ENCODE peak calls at places on chromosomes 3 and 15, in eight cellular contexts. One of them, this sample, is unnamed.
A peak's percentile ranks its signal among the peaks of the same experiment; 100 is the strongest.

GRCh38 chr3:177610677-177611654 is 413.7 kb upstream of the TBL1XR1 start:
- DNase-seq in effector memory CD8-positive, alpha-beta T cell: no peak
- DNase-seq in cerebellum: no peak
- DNase-seq in endothelial cell: no peak
- DNase-seq in stimulated activated CD4-positive, alpha-beta T cell treated with anti-CD3 and anti-CD28 coated beads, TNF-alpha, amount 100 ng/mL, for 24 hours: no peak
- DNase-seq in HT-29: peak; percentile 88
- DNase-seq in colonic mucosa: peak; percentile 90
- DNase-seq in activated CD8-positive, alpha-beta memory T cell treated with anti-CD3 and anti-CD28 coated beads for 24 hours: no peak
- DNase-seq in this sample: no peak

GRCh38 chr3:16477054-16477453 is 36.4 kb downstream of the RFTN1 start:
- DNase-seq in effector memory CD8-positive, alpha-beta T cell: no peak
- DNase-seq in cerebellum: no peak
- DNase-seq in endothelial cell: no peak
- DNase-seq in stimulated activated CD4-positive, alpha-beta T cell treated with anti-CD3 and anti-CD28 coated beads, TNF-alpha, amount 100 ng/mL, for 24 hours: no peak
- DNase-seq in HT-29: no peak
- DNase-seq in colonic mucosa: no peak
- DNase-seq in activated CD8-positive, alpha-beta memory T cell treated with anti-CD3 and anti-CD28 coated beads for 24 hours: no peak
- DNase-seq in this sample: no peak

GRCh38 chr3:71010731-71011455 is 572.6 kb downstream of the FOXP1 start:
- DNase-seq in effector memory CD8-positive, alpha-beta T cell: no peak
- DNase-seq in cerebellum: no peak
- DNase-seq in endothelial cell: no peak
- DNase-seq in stimulated activated CD4-positive, alpha-beta T cell treated with anti-CD3 and anti-CD28 coated beads, TNF-alpha, amount 100 ng/mL, for 24 hours: peak; percentile 71
- DNase-seq in HT-29: peak; percentile 24
- DNase-seq in colonic mucosa: no peak
- DNase-seq in activated CD8-positive, alpha-beta memory T cell treated with anti-CD3 and anti-CD28 coated beads for 24 hours: peak; percentile 74
- DNase-seq in this sample: no peak

GRCh38 chr3:13107661-13108060 is 34.4 kb upstream of the IQSEC1 start:
- DNase-seq in effector memory CD8-positive, alpha-beta T cell: no peak
- DNase-seq in cerebellum: no peak
- DNase-seq in endothelial cell: no peak
- DNase-seq in stimulated activated CD4-positive, alpha-beta T cell treated with anti-CD3 and anti-CD28 coated beads, TNF-alpha, amount 100 ng/mL, for 24 hours: no peak
- DNase-seq in HT-29: no peak
- DNase-seq in colonic mucosa: no peak
- DNase-seq in activated CD8-positive, alpha-beta memory T cell treated with anti-CD3 and anti-CD28 coated beads for 24 hours: no peak
- DNase-seq in this sample: no peak

GRCh38 chr3:24220859-24221657 is 273.6 kb downstream of the THRB start:
- DNase-seq in effector memory CD8-positive, alpha-beta T cell: no peak
- DNase-seq in cerebellum: no peak
- DNase-seq in endothelial cell: no peak
- DNase-seq in stimulated activated CD4-positive, alpha-beta T cell treated with anti-CD3 and anti-CD28 coated beads, TNF-alpha, amount 100 ng/mL, for 24 hours: no peak
- DNase-seq in HT-29: no peak
- DNase-seq in colonic mucosa: no peak
- DNase-seq in activated CD8-positive, alpha-beta memory T cell treated with anti-CD3 and anti-CD28 coated beads for 24 hours: no peak
- DNase-seq in this sample: peak; percentile 95

GRCh38 chr3:55059027-55059629 is 131.3 kb upstream of the LRTM1 start:
- DNase-seq in effector memory CD8-positive, alpha-beta T cell: no peak
- DNase-seq in cerebellum: no peak
- DNase-seq in endothelial cell: no peak
- DNase-seq in stimulated activated CD4-positive, alpha-beta T cell treated with anti-CD3 and anti-CD28 coated beads, TNF-alpha, amount 100 ng/mL, for 24 hours: no peak
- DNase-seq in HT-29: no peak
- DNase-seq in colonic mucosa: no peak
- DNase-seq in activated CD8-positive, alpha-beta memory T cell treated with anti-CD3 and anti-CD28 coated beads for 24 hours: no peak
- DNase-seq in this sample: peak; percentile 16

GRCh38 chr15:73605759-73606423 is 27.3 kb downstream of the NPTN start:
- DNase-seq in effector memory CD8-positive, alpha-beta T cell: no peak
- DNase-seq in cerebellum: no peak
- DNase-seq in endothelial cell: no peak
- DNase-seq in stimulated activated CD4-positive, alpha-beta T cell treated with anti-CD3 and anti-CD28 coated beads, TNF-alpha, amount 100 ng/mL, for 24 hours: no peak
- DNase-seq in HT-29: no peak
- DNase-seq in colonic mucosa: no peak
- DNase-seq in activated CD8-positive, alpha-beta memory T cell treated with anti-CD3 and anti-CD28 coated beads for 24 hours: no peak
- DNase-seq in this sample: no peak

GRCh38 chr15:25859838-25860645 is 3.1 kb downstream of the ATP10A start:
- DNase-seq in effector memory CD8-positive, alpha-beta T cell: peak; percentile 26
- DNase-seq in cerebellum: no peak
- DNase-seq in endothelial cell: no peak
- DNase-seq in stimulated activated CD4-positive, alpha-beta T cell treated with anti-CD3 and anti-CD28 coated beads, TNF-alpha, amount 100 ng/mL, for 24 hours: no peak
- DNase-seq in HT-29: no peak
- DNase-seq in colonic mucosa: no peak
- DNase-seq in activated CD8-positive, alpha-beta memory T cell treated with anti-CD3 and anti-CD28 coated beads for 24 hours: peak; percentile 72
- DNase-seq in this sample: no peak

GRCh38 chr3:42831321-42831713 is 22.1 kb downstream of the ACKR2 start:
- DNase-seq in effector memory CD8-positive, alpha-beta T cell: peak; percentile 77
- DNase-seq in cerebellum: peak; percentile 8
- DNase-seq in endothelial cell: peak; percentile 88
- DNase-seq in stimulated activated CD4-positive, alpha-beta T cell treated with anti-CD3 and anti-CD28 coated beads, TNF-alpha, amount 100 ng/mL, for 24 hours: peak; percentile 61
- DNase-seq in HT-29: peak; percentile 73
- DNase-seq in colonic mucosa: peak; percentile 90
- DNase-seq in activated CD8-positive, alpha-beta memory T cell treated with anti-CD3 and anti-CD28 coated beads for 24 hours: peak; percentile 87
- DNase-seq in this sample: no peak

GRCh38 chr15:78369161-78369560 is 29.0 kb downstream of the CRABP1 start:
- DNase-seq in effector memory CD8-positive, alpha-beta T cell: no peak
- DNase-seq in cerebellum: no peak
- DNase-seq in endothelial cell: no peak
- DNase-seq in stimulated activated CD4-positive, alpha-beta T cell treated with anti-CD3 and anti-CD28 coated beads, TNF-alpha, amount 100 ng/mL, for 24 hours: no peak
- DNase-seq in HT-29: no peak
- DNase-seq in colonic mucosa: no peak
- DNase-seq in activated CD8-positive, alpha-beta memory T cell treated with anti-CD3 and anti-CD28 coated beads for 24 hours: no peak
- DNase-seq in this sample: no peak

GRCh38 chr15:35305906-35306305 is 220.8 kb upstream of the NANOGP8 start:
- DNase-seq in effector memory CD8-positive, alpha-beta T cell: no peak
- DNase-seq in cerebellum: no peak
- DNase-seq in endothelial cell: no peak
- DNase-seq in stimulated activated CD4-positive, alpha-beta T cell treated with anti-CD3 and anti-CD28 coated beads, TNF-alpha, amount 100 ng/mL, for 24 hours: no peak
- DNase-seq in HT-29: no peak
- DNase-seq in colonic mucosa: no peak
- DNase-seq in activated CD8-positive, alpha-beta memory T cell treated with anti-CD3 and anti-CD28 coated beads for 24 hours: no peak
- DNase-seq in this sample: peak; percentile 58

GRCh38 chr15:59372352-59373211 is at the start of gene MYO1E:
- DNase-seq in effector memory CD8-positive, alpha-beta T cell: peak; percentile 6
- DNase-seq in cerebellum: peak; percentile 85
- DNase-seq in endothelial cell: peak; percentile 76
- DNase-seq in stimulated activated CD4-positive, alpha-beta T cell treated with anti-CD3 and anti-CD28 coated beads, TNF-alpha, amount 100 ng/mL, for 24 hours: no peak
- DNase-seq in HT-29: peak; percentile 99
- DNase-seq in colonic mucosa: peak; percentile 95
- DNase-seq in activated CD8-positive, alpha-beta memory T cell treated with anti-CD3 and anti-CD28 coated beads for 24 hours: peak; percentile 72
- DNase-seq in this sample: peak; percentile 92

GRCh38 chr3:38267689-38268477 is 2.3 kb downstream of the SLC22A13 start:
- DNase-seq in effector memory CD8-positive, alpha-beta T cell: no peak
- DNase-seq in cerebellum: no peak
- DNase-seq in endothelial cell: peak; percentile 12
- DNase-seq in stimulated activated CD4-positive, alpha-beta T cell treated with anti-CD3 and anti-CD28 coated beads, TNF-alpha, amount 100 ng/mL, for 24 hours: no peak
- DNase-seq in HT-29: no peak
- DNase-seq in colonic mucosa: no peak
- DNase-seq in activated CD8-positive, alpha-beta memory T cell treated with anti-CD3 and anti-CD28 coated beads for 24 hours: no peak
- DNase-seq in this sample: no peak

GRCh38 chr15:63023351-63023945 is 19.1 kb upstream of the TPM1 start:
- DNase-seq in effector memory CD8-positive, alpha-beta T cell: no peak
- DNase-seq in cerebellum: no peak
- DNase-seq in endothelial cell: no peak
- DNase-seq in stimulated activated CD4-positive, alpha-beta T cell treated with anti-CD3 and anti-CD28 coated beads, TNF-alpha, amount 100 ng/mL, for 24 hours: no peak
- DNase-seq in HT-29: no peak
- DNase-seq in colonic mucosa: no peak
- DNase-seq in activated CD8-positive, alpha-beta memory T cell treated with anti-CD3 and anti-CD28 coated beads for 24 hours: no peak
- DNase-seq in this sample: peak; percentile 94

GRCh38 chr3:54358327-54358726 is 236.0 kb downstream of the CACNA2D3 start:
- DNase-seq in effector memory CD8-positive, alpha-beta T cell: no peak
- DNase-seq in cerebellum: no peak
- DNase-seq in endothelial cell: no peak
- DNase-seq in stimulated activated CD4-positive, alpha-beta T cell treated with anti-CD3 and anti-CD28 coated beads, TNF-alpha, amount 100 ng/mL, for 24 hours: no peak
- DNase-seq in HT-29: no peak
- DNase-seq in colonic mucosa: no peak
- DNase-seq in activated CD8-positive, alpha-beta memory T cell treated with anti-CD3 and anti-CD28 coated beads for 24 hours: no peak
- DNase-seq in this sample: no peak

GRCh38 chr3:161305095-161305991 is 66.0 kb downstream of the SPTSSB start:
- DNase-seq in effector memory CD8-positive, alpha-beta T cell: no peak
- DNase-seq in cerebellum: no peak
- DNase-seq in endothelial cell: no peak
- DNase-seq in stimulated activated CD4-positive, alpha-beta T cell treated with anti-CD3 and anti-CD28 coated beads, TNF-alpha, amount 100 ng/mL, for 24 hours: no peak
- DNase-seq in HT-29: peak; percentile 45
- DNase-seq in colonic mucosa: no peak
- DNase-seq in activated CD8-positive, alpha-beta memory T cell treated with anti-CD3 and anti-CD28 coated beads for 24 hours: no peak
- DNase-seq in this sample: no peak

GRCh38 chr3:158896729-158897128 is 94.9 kb downstream of the MFSD1 start:
- DNase-seq in effector memory CD8-positive, alpha-beta T cell: no peak
- DNase-seq in cerebellum: no peak
- DNase-seq in endothelial cell: no peak
- DNase-seq in stimulated activated CD4-positive, alpha-beta T cell treated with anti-CD3 and anti-CD28 coated beads, TNF-alpha, amount 100 ng/mL, for 24 hours: no peak
- DNase-seq in HT-29: no peak
- DNase-seq in colonic mucosa: no peak
- DNase-seq in activated CD8-positive, alpha-beta memory T cell treated with anti-CD3 and anti-CD28 coated beads for 24 hours: no peak
- DNase-seq in this sample: no peak

GRCh38 chr3:71987828-71988227 is 202.9 kb upstream of the PROK2 start:
- DNase-seq in effector memory CD8-positive, alpha-beta T cell: no peak
- DNase-seq in cerebellum: no peak
- DNase-seq in endothelial cell: peak; percentile 46
- DNase-seq in stimulated activated CD4-positive, alpha-beta T cell treated with anti-CD3 and anti-CD28 coated beads, TNF-alpha, amount 100 ng/mL, for 24 hours: no peak
- DNase-seq in HT-29: no peak
- DNase-seq in colonic mucosa: no peak
- DNase-seq in activated CD8-positive, alpha-beta memory T cell treated with anti-CD3 and anti-CD28 coated beads for 24 hours: no peak
- DNase-seq in this sample: no peak

GRCh38 chr3:14117468-14118399 is 6.9 kb downstream of the CHCHD4 start:
- DNase-seq in effector memory CD8-positive, alpha-beta T cell: no peak
- DNase-seq in cerebellum: no peak
- DNase-seq in endothelial cell: no peak
- DNase-seq in stimulated activated CD4-positive, alpha-beta T cell treated with anti-CD3 and anti-CD28 coated beads, TNF-alpha, amount 100 ng/mL, for 24 hours: no peak
- DNase-seq in HT-29: no peak
- DNase-seq in colonic mucosa: peak; percentile 10
- DNase-seq in activated CD8-positive, alpha-beta memory T cell treated with anti-CD3 and anti-CD28 coated beads for 24 hours: no peak
- DNase-seq in this sample: no peak

GRCh38 chr3:56347219-56347871 is 120.9 kb downstream of the ERC2 start:
- DNase-seq in effector memory CD8-positive, alpha-beta T cell: no peak
- DNase-seq in cerebellum: no peak
- DNase-seq in endothelial cell: peak; percentile 69
- DNase-seq in stimulated activated CD4-positive, alpha-beta T cell treated with anti-CD3 and anti-CD28 coated beads, TNF-alpha, amount 100 ng/mL, for 24 hours: no peak
- DNase-seq in HT-29: peak; percentile 9
- DNase-seq in colonic mucosa: peak; percentile 32
- DNase-seq in activated CD8-positive, alpha-beta memory T cell treated with anti-CD3 and anti-CD28 coated beads for 24 hours: no peak
- DNase-seq in this sample: no peak

GRCh38 chr3:5037828-5038227 is 58.6 kb downstream of the BHLHE40 start:
- DNase-seq in effector memory CD8-positive, alpha-beta T cell: no peak
- DNase-seq in cerebellum: no peak
- DNase-seq in endothelial cell: no peak
- DNase-seq in stimulated activated CD4-positive, alpha-beta T cell treated with anti-CD3 and anti-CD28 coated beads, TNF-alpha, amount 100 ng/mL, for 24 hours: no peak
- DNase-seq in HT-29: no peak
- DNase-seq in colonic mucosa: no peak
- DNase-seq in activated CD8-positive, alpha-beta memory T cell treated with anti-CD3 and anti-CD28 coated beads for 24 hours: no peak
- DNase-seq in this sample: no peak

GRCh38 chr3:44104043-44104442 is 137.6 kb upstream of the TOPAZ1 start:
- DNase-seq in effector memory CD8-positive, alpha-beta T cell: no peak
- DNase-seq in cerebellum: no peak
- DNase-seq in endothelial cell: no peak
- DNase-seq in stimulated activated CD4-positive, alpha-beta T cell treated with anti-CD3 and anti-CD28 coated beads, TNF-alpha, amount 100 ng/mL, for 24 hours: no peak
- DNase-seq in HT-29: no peak
- DNase-seq in colonic mucosa: no peak
- DNase-seq in activated CD8-positive, alpha-beta memory T cell treated with anti-CD3 and anti-CD28 coated beads for 24 hours: no peak
- DNase-seq in this sample: no peak

GRCh38 chr3:127467386-127467785 is 123.1 kb downstream of the TPRA1 start:
- DNase-seq in effector memory CD8-positive, alpha-beta T cell: no peak
- DNase-seq in cerebellum: no peak
- DNase-seq in endothelial cell: no peak
- DNase-seq in stimulated activated CD4-positive, alpha-beta T cell treated with anti-CD3 and anti-CD28 coated beads, TNF-alpha, amount 100 ng/mL, for 24 hours: no peak
- DNase-seq in HT-29: no peak
- DNase-seq in colonic mucosa: no peak
- DNase-seq in activated CD8-positive, alpha-beta memory T cell treated with anti-CD3 and anti-CD28 coated beads for 24 hours: no peak
- DNase-seq in this sample: no peak

GRCh38 chr15:58066042-58066867 is 744 bp upstream of the ALDH1A2 start:
- DNase-seq in effector memory CD8-positive, alpha-beta T cell: no peak
- DNase-seq in cerebellum: peak; percentile 8
- DNase-seq in endothelial cell: peak; percentile 90
- DNase-seq in stimulated activated CD4-positive, alpha-beta T cell treated with anti-CD3 and anti-CD28 coated beads, TNF-alpha, amount 100 ng/mL, for 24 hours: no peak
- DNase-seq in HT-29: no peak
- DNase-seq in colonic mucosa: peak; percentile 65
- DNase-seq in activated CD8-positive, alpha-beta memory T cell treated with anti-CD3 and anti-CD28 coated beads for 24 hours: peak; percentile 82
- DNase-seq in this sample: no peak

GRCh38 chr3:33439421-33440327 is 531 bp downstream of the UBP1 start:
- DNase-seq in effector memory CD8-positive, alpha-beta T cell: peak; percentile 44
- DNase-seq in cerebellum: peak; percentile 19
- DNase-seq in endothelial cell: peak; percentile 55
- DNase-seq in stimulated activated CD4-positive, alpha-beta T cell treated with anti-CD3 and anti-CD28 coated beads, TNF-alpha, amount 100 ng/mL, for 24 hours: peak; percentile 23
- DNase-seq in HT-29: peak; percentile 54
- DNase-seq in colonic mucosa: peak; percentile 55
- DNase-seq in activated CD8-positive, alpha-beta memory T cell treated with anti-CD3 and anti-CD28 coated beads for 24 hours: peak; percentile 82
- DNase-seq in this sample: no peak

GRCh38 chr3:192514081-192514753 is 213.1 kb downstream of the FGF12 start:
- DNase-seq in effector memory CD8-positive, alpha-beta T cell: no peak
- DNase-seq in cerebellum: no peak
- DNase-seq in endothelial cell: peak; percentile 52
- DNase-seq in stimulated activated CD4-positive, alpha-beta T cell treated with anti-CD3 and anti-CD28 coated beads, TNF-alpha, amount 100 ng/mL, for 24 hours: no peak
- DNase-seq in HT-29: no peak
- DNase-seq in colonic mucosa: no peak
- DNase-seq in activated CD8-positive, alpha-beta memory T cell treated with anti-CD3 and anti-CD28 coated beads for 24 hours: no peak
- DNase-seq in this sample: no peak

GRCh38 chr3:100802126-100802525 is 92.8 kb downstream of the TFG start:
- DNase-seq in effector memory CD8-positive, alpha-beta T cell: no peak
- DNase-seq in cerebellum: no peak
- DNase-seq in endothelial cell: no peak
- DNase-seq in stimulated activated CD4-positive, alpha-beta T cell treated with anti-CD3 and anti-CD28 coated beads, TNF-alpha, amount 100 ng/mL, for 24 hours: no peak
- DNase-seq in HT-29: peak; percentile 22
- DNase-seq in colonic mucosa: no peak
- DNase-seq in activated CD8-positive, alpha-beta memory T cell treated with anti-CD3 and anti-CD28 coated beads for 24 hours: no peak
- DNase-seq in this sample: no peak

GRCh38 chr3:134615743-134616142 is 35.1 kb downstream of the KY start:
- DNase-seq in effector memory CD8-positive, alpha-beta T cell: no peak
- DNase-seq in cerebellum: no peak
- DNase-seq in endothelial cell: no peak
- DNase-seq in stimulated activated CD4-positive, alpha-beta T cell treated with anti-CD3 and anti-CD28 coated beads, TNF-alpha, amount 100 ng/mL, for 24 hours: no peak
- DNase-seq in HT-29: no peak
- DNase-seq in colonic mucosa: no peak
- DNase-seq in activated CD8-positive, alpha-beta memory T cell treated with anti-CD3 and anti-CD28 coated beads for 24 hours: no peak
- DNase-seq in this sample: no peak

GRCh38 chr3:150327678-150328667 is 80.1 kb upstream of the TSC22D2 start:
- DNase-seq in effector memory CD8-positive, alpha-beta T cell: no peak
- DNase-seq in cerebellum: no peak
- DNase-seq in endothelial cell: no peak
- DNase-seq in stimulated activated CD4-positive, alpha-beta T cell treated with anti-CD3 and anti-CD28 coated beads, TNF-alpha, amount 100 ng/mL, for 24 hours: no peak
- DNase-seq in HT-29: no peak
- DNase-seq in colonic mucosa: no peak
- DNase-seq in activated CD8-positive, alpha-beta memory T cell treated with anti-CD3 and anti-CD28 coated beads for 24 hours: no peak
- DNase-seq in this sample: no peak

GRCh38 chr15:80703965-80704364 is 8.9 kb downstream of the ABHD17C start:
- DNase-seq in effector memory CD8-positive, alpha-beta T cell: no peak
- DNase-seq in cerebellum: no peak
- DNase-seq in endothelial cell: no peak
- DNase-seq in stimulated activated CD4-positive, alpha-beta T cell treated with anti-CD3 and anti-CD28 coated beads, TNF-alpha, amount 100 ng/mL, for 24 hours: no peak
- DNase-seq in HT-29: no peak
- DNase-seq in colonic mucosa: no peak
- DNase-seq in activated CD8-positive, alpha-beta memory T cell treated with anti-CD3 and anti-CD28 coated beads for 24 hours: no peak
- DNase-seq in this sample: no peak

GRCh38 chr15:76991048-76991447 is 3.9 kb upstream of the PSTPIP1 start:
- DNase-seq in effector memory CD8-positive, alpha-beta T cell: no peak
- DNase-seq in cerebellum: no peak
- DNase-seq in endothelial cell: no peak
- DNase-seq in stimulated activated CD4-positive, alpha-beta T cell treated with anti-CD3 and anti-CD28 coated beads, TNF-alpha, amount 100 ng/mL, for 24 hours: no peak
- DNase-seq in HT-29: no peak
- DNase-seq in colonic mucosa: no peak
- DNase-seq in activated CD8-positive, alpha-beta memory T cell treated with anti-CD3 and anti-CD28 coated beads for 24 hours: peak; percentile 53
- DNase-seq in this sample: no peak

GRCh38 chr3:71254658-71255057 is 328.9 kb downstream of the FOXP1 start:
- DNase-seq in effector memory CD8-positive, alpha-beta T cell: no peak
- DNase-seq in cerebellum: no peak
- DNase-seq in endothelial cell: no peak
- DNase-seq in stimulated activated CD4-positive, alpha-beta T cell treated with anti-CD3 and anti-CD28 coated beads, TNF-alpha, amount 100 ng/mL, for 24 hours: no peak
- DNase-seq in HT-29: peak; percentile 60
- DNase-seq in colonic mucosa: peak; percentile 54
- DNase-seq in activated CD8-positive, alpha-beta memory T cell treated with anti-CD3 and anti-CD28 coated beads for 24 hours: no peak
- DNase-seq in this sample: no peak

GRCh38 chr3:635393-635792 is 438.8 kb downstream of the CHL1 start:
- DNase-seq in effector memory CD8-positive, alpha-beta T cell: no peak
- DNase-seq in cerebellum: no peak
- DNase-seq in endothelial cell: no peak
- DNase-seq in stimulated activated CD4-positive, alpha-beta T cell treated with anti-CD3 and anti-CD28 coated beads, TNF-alpha, amount 100 ng/mL, for 24 hours: no peak
- DNase-seq in HT-29: no peak
- DNase-seq in colonic mucosa: no peak
- DNase-seq in activated CD8-positive, alpha-beta memory T cell treated with anti-CD3 and anti-CD28 coated beads for 24 hours: no peak
- DNase-seq in this sample: no peak

GRCh38 chr15:64009798-64010241 is 36.5 kb downstream of the DAPK2 start:
- DNase-seq in effector memory CD8-positive, alpha-beta T cell: peak; percentile 48
- DNase-seq in cerebellum: no peak
- DNase-seq in endothelial cell: no peak
- DNase-seq in stimulated activated CD4-positive, alpha-beta T cell treated with anti-CD3 and anti-CD28 coated beads, TNF-alpha, amount 100 ng/mL, for 24 hours: peak; percentile 48
- DNase-seq in HT-29: no peak
- DNase-seq in colonic mucosa: no peak
- DNase-seq in activated CD8-positive, alpha-beta memory T cell treated with anti-CD3 and anti-CD28 coated beads for 24 hours: peak; percentile 65
- DNase-seq in this sample: no peak